ENCODE peak calls at places on chromosomes 3 and 15, in five cellular contexts. One of them, this sample, is unnamed.

GRCh38 chr3:5707794-5708193 is 520.3 kb downstream of the EDEM1 start:
- DNase-seq in posterior vena cava: no peak
- DNase-seq in stimulated activated CD4-positive, alpha-beta T cell treated with anti-CD3 and anti-CD28 coated beads, Interleukin-12 subunit alpha, Interleukin-12 subunit beta, amount 100 ng/mL, for 24 hours: no peak
- DNase-seq in MCF 10A: no peak
- DNase-seq in NCI-H1092 treated with DMSO at 0.1 percent for 48 hours: no peak
- DNase-seq in this sample: no peak

GRCh38 chr15:65286069-65286703 is 497 bp downstream of the PARP16 start:
- DNase-seq in posterior vena cava: no peak
- DNase-seq in stimulated activated CD4-positive, alpha-beta T cell treated with anti-CD3 and anti-CD28 coated beads, Interleukin-12 subunit alpha, Interleukin-12 subunit beta, amount 100 ng/mL, for 24 hours: no peak
- DNase-seq in MCF 10A: peak
- DNase-seq in NCI-H1092 treated with DMSO at 0.1 percent for 48 hours: peak
- DNase-seq in this sample: no peak

GRCh38 chr15:60062826-60063225 is 58.7 kb downstream of the FOXB1 start:
- DNase-seq in posterior vena cava: no peak
- DNase-seq in stimulated activated CD4-positive, alpha-beta T cell treated with anti-CD3 and anti-CD28 coated beads, Interleukin-12 subunit alpha, Interleukin-12 subunit beta, amount 100 ng/mL, for 24 hours: no peak
- DNase-seq in MCF 10A: peak
- DNase-seq in NCI-H1092 treated with DMSO at 0.1 percent for 48 hours: no peak
- DNase-seq in this sample: no peak

GRCh38 chr3:181729071-181729915 is 17.6 kb downstream of the SOX2 start:
- DNase-seq in posterior vena cava: no peak
- DNase-seq in stimulated activated CD4-positive, alpha-beta T cell treated with anti-CD3 and anti-CD28 coated beads, Interleukin-12 subunit alpha, Interleukin-12 subunit beta, amount 100 ng/mL, for 24 hours: no peak
- DNase-seq in MCF 10A: peak
- DNase-seq in NCI-H1092 treated with DMSO at 0.1 percent for 48 hours: no peak
- DNase-seq in this sample: no peak

GRCh38 chr15:86201313-86202008 is 121.8 kb downstream of the AGBL1 start:
- DNase-seq in posterior vena cava: no peak
- DNase-seq in stimulated activated CD4-positive, alpha-beta T cell treated with anti-CD3 and anti-CD28 coated beads, Interleukin-12 subunit alpha, Interleukin-12 subunit beta, amount 100 ng/mL, for 24 hours: no peak
- DNase-seq in MCF 10A: no peak
- DNase-seq in NCI-H1092 treated with DMSO at 0.1 percent for 48 hours: no peak
- DNase-seq in this sample: no peak

GRCh38 chr3:179189764-179190163 is 41.6 kb downstream of the PIK3CA start:
- DNase-seq in posterior vena cava: no peak
- DNase-seq in stimulated activated CD4-positive, alpha-beta T cell treated with anti-CD3 and anti-CD28 coated beads, Interleukin-12 subunit alpha, Interleukin-12 subunit beta, amount 100 ng/mL, for 24 hours: no peak
- DNase-seq in MCF 10A: no peak
- DNase-seq in NCI-H1092 treated with DMSO at 0.1 percent for 48 hours: no peak
- DNase-seq in this sample: no peak

GRCh38 chr3:143637133-143637532 is 211.1 kb downstream of the SLC9A9 start:
- DNase-seq in posterior vena cava: no peak
- DNase-seq in stimulated activated CD4-positive, alpha-beta T cell treated with anti-CD3 and anti-CD28 coated beads, Interleukin-12 subunit alpha, Interleukin-12 subunit beta, amount 100 ng/mL, for 24 hours: no peak
- DNase-seq in MCF 10A: no peak
- DNase-seq in NCI-H1092 treated with DMSO at 0.1 percent for 48 hours: no peak
- DNase-seq in this sample: no peak

GRCh38 chr3:56137406-56137805 is 330.9 kb downstream of the ERC2 start:
- DNase-seq in posterior vena cava: no peak
- DNase-seq in stimulated activated CD4-positive, alpha-beta T cell treated with anti-CD3 and anti-CD28 coated beads, Interleukin-12 subunit alpha, Interleukin-12 subunit beta, amount 100 ng/mL, for 24 hours: no peak
- DNase-seq in MCF 10A: peak
- DNase-seq in NCI-H1092 treated with DMSO at 0.1 percent for 48 hours: peak
- DNase-seq in this sample: no peak

GRCh38 chr3:108181172-108181571 is 41.1 kb downstream of the IFT57 start:
- DNase-seq in posterior vena cava: no peak
- DNase-seq in stimulated activated CD4-positive, alpha-beta T cell treated with anti-CD3 and anti-CD28 coated beads, Interleukin-12 subunit alpha, Interleukin-12 subunit beta, amount 100 ng/mL, for 24 hours: no peak
- DNase-seq in MCF 10A: no peak
- DNase-seq in NCI-H1092 treated with DMSO at 0.1 percent for 48 hours: no peak
- DNase-seq in this sample: no peak

GRCh38 chr15:100093211-100094126 is 248.3 kb downstream of the ADAMTS17 start:
- DNase-seq in posterior vena cava: peak
- DNase-seq in stimulated activated CD4-positive, alpha-beta T cell treated with anti-CD3 and anti-CD28 coated beads, Interleukin-12 subunit alpha, Interleukin-12 subunit beta, amount 100 ng/mL, for 24 hours: no peak
- DNase-seq in MCF 10A: peak
- DNase-seq in NCI-H1092 treated with DMSO at 0.1 percent for 48 hours: no peak
- DNase-seq in this sample: no peak

GRCh38 chr3:117217355-117217754 is 507.8 kb downstream of the TUSC7 start:
- DNase-seq in posterior vena cava: no peak
- DNase-seq in stimulated activated CD4-positive, alpha-beta T cell treated with anti-CD3 and anti-CD28 coated beads, Interleukin-12 subunit alpha, Interleukin-12 subunit beta, amount 100 ng/mL, for 24 hours: no peak
- DNase-seq in MCF 10A: no peak
- DNase-seq in NCI-H1092 treated with DMSO at 0.1 percent for 48 hours: no peak
- DNase-seq in this sample: no peak

This sample was measured in activated naive CD8-positive, alpha-beta T cell treated with anti-CD3 and anti-CD28 coated beads, Interleukin-2, amount 50 U/mL, for 16 hours.